ENCODE peak calls at places on chromosomes 7 and 10, in seven cellular contexts. C is adrenal gland; U is SK-N-SH; V is spleen; K is small intestine; X is tibial nerve; G is CD8-positive, alpha-beta memory T cell. L is an unnamed sample.

GRCh38 chr7:46360811-46361210 is 439.7 kb upstream of the IGFBP3 start:
- DNase-seq in G (no peak), U (no peak), V (no peak), K (no peak), C (no peak), X (no peak), L (no peak)

GRCh38 chr10:15374156-15374555 is 3.1 kb upstream of the FAM171A1 start:
- DNase-seq in V (no peak), C (peak; percentile 23), K (no peak), U (no peak), X (no peak), G (no peak), L (no peak)

GRCh38 chr10:124539935-124540641 is 78.5 kb downstream of the LHPP start:
- DNase-seq in U (peak; percentile 96), G (peak; percentile 81), V (peak; percentile 95), C (peak; percentile 79), K (peak; percentile 33), X (peak; percentile 66), L (peak; percentile 64)

GRCh38 chr7:79653136-79653631 is 199.7 kb upstream of the MAGI2 start:
- DNase-seq in C (no peak), U (no peak), X (no peak), G (no peak), V (no peak), K (no peak), L (no peak)

GRCh38 chr7:50335795-50336754 is 31.6 kb downstream of the IKZF1 start:
- DNase-seq in U (peak; percentile 78), K (peak; percentile 35), G (peak; percentile 93), V (peak; percentile 91), C (no peak), X (no peak), L (no peak)

GRCh38 chr10:133161486-133162051 is 1.6 kb downstream of the KNDC1 start:
- DNase-seq in X (no peak), K (no peak), U (no peak), C (peak; percentile 81), V (no peak), G (no peak), L (no peak)

GRCh38 chr7:80581472-80581871 is 57.0 kb upstream of the CD36 start:
- DNase-seq in U (no peak), X (no peak), G (no peak), C (no peak), K (no peak), V (no peak), L (peak; percentile 69)

GRCh38 chr7:120725376-120726039 is 132.4 kb downstream of the TSPAN12 start:
- DNase-seq in K (peak; percentile 32), V (no peak), C (no peak), U (peak; percentile 22), X (no peak), G (no peak), L (no peak)

GRCh38 chr10:108465871-108466641 is 1301.5 kb upstream of the SORCS1 start:
- DNase-seq in G (no peak), C (no peak), U (peak; percentile 67), V (peak; percentile 74), K (no peak), X (no peak), L (no peak)

GRCh38 chr10:63710703-63711102 is 189.5 kb downstream of the REEP3 start:
- DNase-seq in X (no peak), V (no peak), U (no peak), K (no peak), G (no peak), C (no peak), L (no peak)

GRCh38 chr10:113059001-113059780 is 109.1 kb downstream of the TCF7L2 start:
- DNase-seq in C (no peak), G (no peak), K (no peak), U (peak; percentile 29), V (no peak), X (peak; percentile 62), L (no peak)

GRCh38 chr10:22053048-22053447 is 49.5 kb upstream of the DNAJC1 start:
- DNase-seq in X (peak; percentile 5), V (no peak), C (no peak), G (no peak), U (no peak), K (no peak), L (no peak)

GRCh38 chr10:47241256-47241655 is 58.7 kb upstream of the GDF10 start:
- DNase-seq in G (no peak), U (no peak), C (peak; percentile 17), X (no peak), K (no peak), V (peak; percentile 14), L (no peak)

GRCh38 chr7:128235469-128235868 is 5.6 kb upstream of the LEP start:
- DNase-seq in K (no peak), C (no peak), X (no peak), V (no peak), G (no peak), U (no peak), L (no peak)

GRCh38 chr7:69756235-69756634 is 158.0 kb downstream of the AUTS2 start:
- DNase-seq in X (no peak), V (no peak), G (no peak), K (no peak), C (no peak), U (no peak), L (no peak)

GRCh38 chr7:111531993-111532392 is 30.3 kb downstream of the IMMP2L start:
- DNase-seq in K (no peak), X (no peak), V (no peak), G (no peak), U (no peak), C (no peak), L (no peak)

GRCh38 chr10:8121199-8121890 is 66.9 kb downstream of the GATA3 start:
- DNase-seq in C (no peak), K (no peak), G (no peak), X (no peak), V (no peak), U (no peak), L (no peak)

GRCh38 chr10:24930427-24930826 is 22.0 kb downstream of the PRTFDC1 start:
- DNase-seq in U (no peak), K (no peak), C (no peak), X (no peak), G (no peak), V (no peak), L (no peak)

GRCh38 chr10:119754085-119754484 is 28.2 kb downstream of the INPP5F start:
- DNase-seq in U (peak; percentile 37), G (no peak), K (no peak), X (no peak), V (no peak), C (no peak), L (no peak)

GRCh38 chr7:98571006-98571405 is 46.1 kb upstream of the NPTX2 start:
- DNase-seq in C (no peak), K (no peak), G (no peak), U (no peak), V (no peak), X (no peak), L (no peak)

GRCh38 chr7:7996568-7996967 is 28.0 kb downstream of the GLCCI1 start:
- DNase-seq in C (no peak), G (no peak), V (no peak), U (no peak), X (no peak), K (no peak), L (no peak)

GRCh38 chr10:33248638-33249037 is 85.8 kb downstream of the NRP1 start:
- DNase-seq in V (no peak), G (no peak), U (no peak), X (peak; percentile 18), K (no peak), C (no peak), L (no peak)

GRCh38 chr7:99623091-99623693 is 6.4 kb downstream of the ZSCAN25 start:
- DNase-seq in K (no peak), X (no peak), U (no peak), V (no peak), G (no peak), C (peak; percentile 27), L (no peak)

GRCh38 chr10:305034-305433 is 169.8 kb downstream of the ZMYND11 start:
- DNase-seq in V (no peak), G (no peak), X (no peak), U (no peak), C (no peak), K (no peak), L (no peak)
- H3K36me3 ChIP-seq in V (no peaks in the 10 kb centered on the region), G (no peaks in the 10 kb centered on the region), X (peaks cover 3% of the 10 kb centered on the region), U (peaks cover 14% of the 10 kb centered on the region), C (peaks cover 7% of the 10 kb centered on the region), K (no peaks in the 10 kb centered on the region), L (no peaks in the 10 kb centered on the region)

DNA sequence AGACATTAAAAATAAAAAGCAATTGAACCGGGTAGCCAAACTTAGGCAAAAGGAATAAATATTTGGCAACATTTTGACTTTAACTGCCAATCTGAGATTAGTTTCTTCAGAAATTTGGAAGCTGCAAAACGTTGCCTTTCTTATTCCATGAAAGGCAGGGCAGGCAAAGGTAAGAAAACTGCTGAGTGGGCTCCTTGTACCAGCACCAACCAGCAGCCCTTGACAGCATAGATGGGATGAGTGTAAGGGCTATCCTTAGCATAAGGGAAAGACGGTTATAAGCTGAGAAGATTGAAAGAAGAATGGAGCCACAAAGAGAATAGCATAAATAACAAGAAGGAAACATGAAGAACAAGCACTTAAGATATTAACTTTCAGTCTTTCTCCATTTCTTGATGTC is 28.6 kb downstream of the AP3M1 start:
- DNase-seq in G (no peak), X (no peak), C (no peak), V (no peak), U (no peak), K (no peak), L (no peak)
- H3K36me3 ChIP-seq in G (peaks cover 42% of the 10 kb centered on the region), X (no peaks in the 10 kb centered on the region), C (peaks cover 57% of the 10 kb centered on the region), V (peaks cover 73% of the 10 kb centered on the region), U (peaks cover 82% of the 10 kb centered on the region), K (peaks cover 34% of the 10 kb centered on the region), L (peaks cover 90% of the 10 kb centered on the region)

DNA sequence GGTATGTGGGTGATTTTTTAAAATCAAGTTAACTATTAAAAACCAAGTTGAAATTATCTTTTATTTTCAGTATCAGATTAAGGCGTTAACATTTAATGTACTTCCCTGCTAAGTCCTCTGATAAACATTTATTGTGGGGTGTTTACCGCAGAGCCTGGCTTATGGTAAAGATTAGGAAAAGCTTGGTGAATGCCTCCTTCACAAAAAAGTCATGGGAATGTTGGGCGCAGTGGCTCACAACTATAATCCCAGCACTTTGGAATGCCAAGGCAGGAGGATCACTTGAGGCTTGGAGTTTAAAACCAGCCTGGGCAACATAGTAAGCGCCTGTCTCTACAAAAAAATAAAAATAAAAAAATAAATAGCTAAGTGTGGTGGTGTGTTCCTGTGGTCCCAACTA is 53.3 kb downstream of the WAC start:
- DNase-seq in V (no peak), K (no peak), C (no peak), G (no peak), X (no peak), U (no peak), L (no peak)
- H3K36me3 ChIP-seq in V (peaks cover 45% of the 10 kb centered on the region), K (peaks cover 13% of the 10 kb centered on the region), C (peaks cover 42% of the 10 kb centered on the region), G (peaks cover 26% of the 10 kb centered on the region), X (no peaks in the 10 kb centered on the region), U (peaks cover 79% of the 10 kb centered on the region), L (no peaks in the 10 kb centered on the region)

GRCh38 chr10:73807471-73807870 is 3.9 kb downstream of the NDST2 start:
- DNase-seq in G (no peak), C (no peak), V (no peak), U (no peak), X (no peak), K (no peak), L (no peak)

GRCh38 chr10:73808021-73808815 is 3.2 kb downstream of the NDST2 start:
- DNase-seq in K (no peak), X (no peak), C (no peak), U (no peak), V (no peak), G (no peak), L (no peak)

GRCh38 chr10:73809061-73809818 is 2.2 kb downstream of the NDST2 start:
- DNase-seq in C (peak; percentile 63), V (no peak), X (no peak), G (no peak), K (no peak), U (no peak), L (no peak)

GRCh38 chr10:73803680-73804286 is 7.6 kb downstream of the NDST2 start:
- DNase-seq in K (no peak), G (no peak), V (no peak), C (no peak), U (no peak), X (no peak), L (no peak)

GRCh38 chr10:73806176-73806950 is 5.0 kb downstream of the NDST2 start:
- DNase-seq in U (no peak), C (no peak), G (no peak), X (no peak), K (no peak), V (no peak), L (no peak)
- H3K36me3 ChIP-seq in U (peaks cover 30% of the 10 kb centered on the region), C (peaks cover 73% of the 10 kb centered on the region), G (peaks cover 60% of the 10 kb centered on the region), X (peaks cover 3% of the 10 kb centered on the region), K (peaks cover 24% of the 10 kb centered on the region), V (peaks cover 71% of the 10 kb centered on the region), L (peaks cover 79% of the 10 kb centered on the region)

L was measured in gastrocnemius medialis.